ENCODE peak calls at places on chromosomes 16 and 17, in four cellular contexts. One of them, this sample, is unnamed.

GRCh38 chr16:82605076-82605475 is 21.7 kb upstream of the CDH13 start:
- DNase-seq in H1: no peak
- DNase-seq in psoas muscle: no peak
- DNase-seq in cardiac fibroblast: no peak
- DNase-seq in this sample: no peak

GRCh38 chr17:71329310-71330098 is 791.3 kb upstream of the SOX9 start:
- DNase-seq in H1: no peak
- DNase-seq in psoas muscle: no peak
- DNase-seq in cardiac fibroblast: no peak
- DNase-seq in this sample: no peak

GRCh38 chr17:48215583-48216139 is 108.1 kb downstream of the SNX11 start:
- DNase-seq in H1: no peak
- DNase-seq in psoas muscle: no peak
- DNase-seq in cardiac fibroblast: peak; percentile 65
- DNase-seq in this sample: no peak

GRCh38 chr17:58513913-58514794 is at the start of gene MTMR4:
- DNase-seq in H1: peak; percentile 79
- DNase-seq in psoas muscle: peak; percentile 86
- DNase-seq in cardiac fibroblast: peak; percentile 60
- DNase-seq in this sample: peak; percentile 91

GRCh38 chr17:73285916-73286862 is 24.5 kb upstream of the CPSF4L start:
- DNase-seq in H1: no peak
- DNase-seq in psoas muscle: no peak
- DNase-seq in cardiac fibroblast: no peak
- DNase-seq in this sample: no peak

GRCh38 chr17:49908782-49909714 is 59.9 kb upstream of the DLX4 start:
- DNase-seq in H1: no peak
- DNase-seq in psoas muscle: no peak
- DNase-seq in cardiac fibroblast: no peak
- DNase-seq in this sample: no peak

GRCh38 chr16:84408314-84408690 is 40.0 kb downstream of the ATP2C2 start:
- DNase-seq in H1: no peak
- DNase-seq in psoas muscle: no peak
- DNase-seq in cardiac fibroblast: no peak
- DNase-seq in this sample: no peak

GRCh38 chr16:14193316-14193871 is 122.3 kb downstream of the MRTFB start:
- DNase-seq in H1: no peak
- DNase-seq in psoas muscle: no peak
- DNase-seq in cardiac fibroblast: no peak
- DNase-seq in this sample: no peak

GRCh38 chr16:89700649-89701424 is 668 bp downstream of the SPATA2L start:
- DNase-seq in H1: no peak
- DNase-seq in psoas muscle: peak; percentile 61
- DNase-seq in cardiac fibroblast: no peak
- DNase-seq in this sample: peak; percentile 53

GRCh38 chr16:18803569-18804462 is 2.5 kb upstream of the ARL6IP1 start:
- DNase-seq in H1: no peak
- DNase-seq in psoas muscle: no peak
- DNase-seq in cardiac fibroblast: peak; percentile 59
- DNase-seq in this sample: no peak

GRCh38 chr16:23771027-23771426 is 16.2 kb downstream of the CHP2 start:
- DNase-seq in H1: no peak
- DNase-seq in psoas muscle: no peak
- DNase-seq in cardiac fibroblast: peak; percentile 7
- DNase-seq in this sample: no peak

GRCh38 chr17:65592131-65592965 is 30.9 kb upstream of the AXIN2 start:
- DNase-seq in H1: no peak
- DNase-seq in psoas muscle: no peak
- DNase-seq in cardiac fibroblast: no peak
- DNase-seq in this sample: no peak

GRCh38 chr16:50354629-50355456 is 13.9 kb downstream of the BRD7 start:
- DNase-seq in H1: no peak
- DNase-seq in psoas muscle: no peak
- DNase-seq in cardiac fibroblast: peak; percentile 47
- DNase-seq in this sample: no peak

GRCh38 chr17:37713028-37713431 is 31.8 kb downstream of the HNF1B start:
- DNase-seq in H1: no peak
- DNase-seq in psoas muscle: no peak
- DNase-seq in cardiac fibroblast: no peak
- DNase-seq in this sample: no peak

GRCh38 chr16:83272843-83273242 is 534.9 kb upstream of the HSBP1 start:
- DNase-seq in H1: no peak
- DNase-seq in psoas muscle: no peak
- DNase-seq in cardiac fibroblast: no peak
- DNase-seq in this sample: no peak

GRCh38 chr17:43068570-43069367 is 43.7 kb downstream of the RND2 start:
- DNase-seq in H1: no peak
- DNase-seq in psoas muscle: no peak
- DNase-seq in cardiac fibroblast: no peak
- DNase-seq in this sample: no peak

This sample was measured in left ventricle myocardium superior.